ENCODE peak calls at places on chromosomes 7 and 10, in five cellular contexts. Q is skeletal muscle cell; K is activated CD4-positive, alpha-beta T cell treated with anti-CD3 and anti-CD28 coated beads, Interleukin-2, amount 50 U/mL, for 1 hour; Z is cardiac muscle cell; Y is left cardiac atrium. U is an unnamed sample.
A peak's percentile ranks its signal among the peaks of the same experiment; 100 is the strongest.

GRCh38 chr10:21171936-21172773 is 275.0 kb upstream of the NEBL start:
- DNase-seq in Q (no peak), K (no peak), Z (no peak), Y (no peak), U (no peak)

GRCh38 chr7:111741811-111742240 is 179.5 kb upstream of the IMMP2L start:
- DNase-seq in Q (no peak), K (peak; percentile 27), Z (peak; percentile 71), Y (peak; percentile 34), U (peak; percentile 76)

GRCh38 chr10:79947083-79947415 is 1.9 kb downstream of the SFTPD start:
- DNase-seq in Q (no peak), K (no peak), Z (no peak), Y (no peak), U (peak; percentile 30)

GRCh38 chr10:75165684-75166622 is 44.6 kb upstream of the VDAC2 start:
- DNase-seq in Q (no peak), K (no peak), Z (no peak), Y (no peak), U (peak; percentile 37)

GRCh38 chr7:123935436-123936381 is 10.7 kb downstream of the SPAM1 start:
- DNase-seq in Q (no peak), K (no peak), Z (no peak), Y (no peak), U (no peak)

GRCh38 chr10:126104767-126105166 is 208.4 kb downstream of the FANK1 start:
- DNase-seq in Q (no peak), K (no peak), Z (no peak), Y (peak; percentile 42), U (no peak)

GRCh38 chr7:153910604-153911003 is 141.6 kb upstream of the DPP6 start:
- DNase-seq in Q (no peak), K (no peak), Z (no peak), Y (no peak), U (no peak)

GRCh38 chr10:36669615-36670325 is 455.6 kb upstream of the ANKRD30A start:
- DNase-seq in Q (no peak), K (no peak), Z (peak; percentile 59), Y (no peak), U (no peak)

GRCh38 chr10:57694956-57695605 is 572.6 kb downstream of the IPMK start:
- DNase-seq in Q (peak; percentile 43), K (no peak), Z (no peak), Y (no peak), U (no peak)

GRCh38 chr10:13990918-13991317 is 339.8 kb downstream of the FRMD4A start:
- DNase-seq in Q (no peak), K (no peak), Z (no peak), Y (no peak), U (no peak)

GRCh38 chr7:121195859-121196588 is 132.8 kb upstream of the WNT16 start:
- DNase-seq in Q (peak; percentile 4), K (no peak), Z (no peak), Y (no peak), U (peak; percentile 22)

GRCh38 chr10:116848912-116849270 is 408 bp upstream of the ENO4 start:
- DNase-seq in Q (no peak), K (no peak), Z (no peak), Y (no peak), U (no peak)

GRCh38 chr7:101412976-101413375 is 50.3 kb downstream of the COL26A1 start:
- DNase-seq in Q (no peak), K (no peak), Z (no peak), Y (no peak), U (no peak)

GRCh38 chr10:119132521-119133345 is 28.8 kb downstream of the DENND10 start:
- DNase-seq in Q (no peak), K (no peak), Z (no peak), Y (no peak), U (no peak)

GRCh38 chr7:44288811-44289340 is 36.5 kb downstream of the CAMK2B start:
- DNase-seq in Q (no peak), K (no peak), Z (no peak), Y (peak; percentile 3), U (no peak)

GRCh38 chr10:91345716-91346115 is 64.4 kb upstream of the HECTD2 start:
- DNase-seq in Q (no peak), K (no peak), Z (no peak), Y (no peak), U (no peak)

GRCh38 chr10:78935697-78936407 is 132.9 kb upstream of the ZMIZ1 start:
- DNase-seq in Q (no peak), K (no peak), Z (no peak), Y (no peak), U (no peak)

GRCh38 chr7:24024689-24025088 is 259.3 kb upstream of the NPY start:
- DNase-seq in Q (peak; percentile 2), K (no peak), Z (no peak), Y (no peak), U (no peak)

GRCh38 chr7:44290250-44290616 is 35.2 kb downstream of the CAMK2B start:
- DNase-seq in Q (no peak), K (no peak), Z (no peak), Y (peak; percentile 15), U (no peak)

GRCh38 chr10:26311383-26311940 is 94.9 kb downstream of the GAD2 start:
- DNase-seq in Q (no peak), K (no peak), Z (no peak), Y (no peak), U (no peak)

GRCh38 chr7:85178531-85179298 is 8.1 kb downstream of the SEMA3D start:
- DNase-seq in Q (no peak), K (no peak), Z (no peak), Y (no peak), U (no peak)

GRCh38 chr10:110008518-110009339 is 945 bp downstream of the ADD3 start:
- DNase-seq in Q (no peak), K (peak; percentile 44), Z (peak; percentile 42), Y (peak; percentile 37), U (peak; percentile 59)

GRCh38 chr7:133602291-133602690 is 349.4 kb downstream of the EXOC4 start:
- DNase-seq in Q (peak; percentile 75), K (no peak), Z (no peak), Y (no peak), U (peak; percentile 20)

GRCh38 chr10:101272229-101272868 is 43.1 kb upstream of the LBX1 start:
- DNase-seq in Q (no peak), K (peak; percentile 58), Z (peak; percentile 78), Y (peak; percentile 62), U (peak; percentile 67)

GRCh38 chr7:76512941-76513816 is 2.8 kb downstream of the UPK3B start:
- DNase-seq in Q (no peak), K (no peak), Z (peak; percentile 20), Y (peak; percentile 18), U (peak; percentile 2)

GRCh38 chr7:123190109-123190831 is 9.5 kb downstream of the SLC13A1 start:
- DNase-seq in Q (no peak), K (no peak), Z (no peak), Y (no peak), U (peak; percentile 74)

GRCh38 chr10:116696919-116697318 is 45.4 kb downstream of the HSPA12A start:
- DNase-seq in Q (no peak), K (no peak), Z (no peak), Y (no peak), U (no peak)

GRCh38 chr10:21364196-21365114 is 161.0 kb downstream of the SKIDA1 start:
- DNase-seq in Q (peak; percentile 60), K (no peak), Z (peak; percentile 47), Y (peak; percentile 57), U (peak; percentile 93)

GRCh38 chr10:127612-128432 is 7.4 kb upstream of the ZMYND11 start:
- DNase-seq in Q (no peak), K (peak; percentile 17), Z (no peak), Y (no peak), U (no peak)

GRCh38 chr10:43874984-43875383 is 226.3 kb upstream of the ZNF32 start:
- DNase-seq in Q (no peak), K (no peak), Z (no peak), Y (no peak), U (no peak)

GRCh38 chr10:101504438-101504837 is 83.6 kb downstream of the POLL start:
- DNase-seq in Q (no peak), K (no peak), Z (no peak), Y (no peak), U (no peak)

GRCh38 chr10:102814873-102815661 is 22.1 kb downstream of the CYP17A1 start:
- DNase-seq in Q (no peak), K (no peak), Z (peak; percentile 38), Y (peak; percentile 90), U (peak; percentile 53)

GRCh38 chr10:110368002-110368401 is 63.3 kb upstream of the SMNDC1 start:
- DNase-seq in Q (no peak), K (no peak), Z (peak; percentile 71), Y (no peak), U (peak; percentile 53)

GRCh38 chr10:60444494-60445064 is 54.9 kb upstream of the ANK3 start:
- DNase-seq in Q (no peak), K (no peak), Z (peak; percentile 39), Y (no peak), U (peak; percentile 49)

GRCh38 chr10:69474688-69475432 is 23.6 kb downstream of the TSPAN15 start:
- DNase-seq in Q (peak; percentile 68), K (no peak), Z (no peak), Y (no peak), U (peak; percentile 72)

GRCh38 chr7:15481127-15481526 is 80.7 kb downstream of the AGMO start:
- DNase-seq in Q (no peak), K (no peak), Z (no peak), Y (no peak), U (no peak)

GRCh38 chr7:128954830-128955797 is 17.4 kb downstream of the IRF5 start:
- DNase-seq in Q (peak; percentile 20), K (no peak), Z (no peak), Y (no peak), U (no peak)

GRCh38 chr7:102377-102711 is 90.0 kb upstream of the FAM20C start:
- DNase-seq in Q (no peak), K (no peak), Z (no peak), Y (no peak), U (no peak)